ENCODE peak calls at places on chromosomes 16 and 17, in six cellular contexts. One of them, this sample, is unnamed.

GRCh38 chr16:2774161-2774891 is 2.8 kb downstream of the ELOB start:
- DNase-seq in MM.1S: no peak
- DNase-seq in left ventricle myocardium inferior: no peak
- DNase-seq in NCI-H1436: no peak
- DNase-seq in cardiac muscle cell: no peak
- DNase-seq in fibroblast of mammary gland: no peak
- DNase-seq in this sample: no peak

GRCh38 chr17:8151641-8152111 is 528 bp downstream of the PER1 start:
- DNase-seq in MM.1S: no peak
- DNase-seq in left ventricle myocardium inferior: peak
- DNase-seq in NCI-H1436: no peak
- DNase-seq in cardiac muscle cell: peak
- DNase-seq in fibroblast of mammary gland: peak
- DNase-seq in this sample: no peak

GRCh38 chr17:60141111-60142018 is 8.4 kb upstream of the CA4 start:
- DNase-seq in MM.1S: no peak
- DNase-seq in left ventricle myocardium inferior: no peak
- DNase-seq in NCI-H1436: no peak
- DNase-seq in cardiac muscle cell: peak
- DNase-seq in fibroblast of mammary gland: no peak
- DNase-seq in this sample: no peak

GRCh38 chr16:17076121-17076757 is 394.5 kb downstream of the XYLT1 start:
- DNase-seq in MM.1S: no peak
- DNase-seq in left ventricle myocardium inferior: no peak
- DNase-seq in NCI-H1436: no peak
- DNase-seq in cardiac muscle cell: no peak
- DNase-seq in fibroblast of mammary gland: no peak
- DNase-seq in this sample: no peak

GRCh38 chr17:69474171-69474831 is 59.8 kb downstream of the MAP2K6 start:
- DNase-seq in MM.1S: no peak
- DNase-seq in left ventricle myocardium inferior: no peak
- DNase-seq in NCI-H1436: no peak
- DNase-seq in cardiac muscle cell: no peak
- DNase-seq in fibroblast of mammary gland: peak
- DNase-seq in this sample: no peak

GRCh38 chr16:88558457-88559442 is 11.5 kb upstream of the ZC3H18 start:
- DNase-seq in MM.1S: no peak
- DNase-seq in left ventricle myocardium inferior: peak
- DNase-seq in NCI-H1436: peak
- DNase-seq in cardiac muscle cell: peak
- DNase-seq in fibroblast of mammary gland: peak
- DNase-seq in this sample: peak

GRCh38 chr17:28368306-28368831 is 1.7 kb downstream of the VTN start:
- DNase-seq in MM.1S: no peak
- DNase-seq in left ventricle myocardium inferior: no peak
- DNase-seq in NCI-H1436: no peak
- DNase-seq in cardiac muscle cell: no peak
- DNase-seq in fibroblast of mammary gland: no peak
- DNase-seq in this sample: no peak

GRCh38 chr17:20091161-20092029 is 82.2 kb downstream of the SPECC1 start:
- DNase-seq in MM.1S: no peak
- DNase-seq in left ventricle myocardium inferior: peak
- DNase-seq in NCI-H1436: no peak
- DNase-seq in cardiac muscle cell: no peak
- DNase-seq in fibroblast of mammary gland: peak
- DNase-seq in this sample: no peak

GRCh38 chr17:50353600-50354195 is 7.8 kb downstream of the XYLT2 start:
- DNase-seq in MM.1S: no peak
- DNase-seq in left ventricle myocardium inferior: no peak
- DNase-seq in NCI-H1436: no peak
- DNase-seq in cardiac muscle cell: no peak
- DNase-seq in fibroblast of mammary gland: no peak
- DNase-seq in this sample: no peak

GRCh38 chr17:8611671-8612298 is 18.7 kb downstream of the MYH10 start:
- DNase-seq in MM.1S: peak
- DNase-seq in left ventricle myocardium inferior: no peak
- DNase-seq in NCI-H1436: no peak
- DNase-seq in cardiac muscle cell: no peak
- DNase-seq in fibroblast of mammary gland: peak
- DNase-seq in this sample: no peak

GRCh38 chr17:16085066-16085699 is 85.6 kb downstream of the TTC19 start:
- DNase-seq in MM.1S: no peak
- DNase-seq in left ventricle myocardium inferior: no peak
- DNase-seq in NCI-H1436: no peak
- DNase-seq in cardiac muscle cell: no peak
- DNase-seq in fibroblast of mammary gland: peak
- DNase-seq in this sample: no peak

GRCh38 chr16:3612510-3613466 is 1.4 kb upstream of the SLX4 start:
- DNase-seq in MM.1S: no peak
- DNase-seq in left ventricle myocardium inferior: no peak
- DNase-seq in NCI-H1436: no peak
- DNase-seq in cardiac muscle cell: no peak
- DNase-seq in fibroblast of mammary gland: peak
- DNase-seq in this sample: no peak

This sample was measured in HEK293T.